ENCODE peak calls at places on chromosome 12, in ten cellular contexts. H is right atrium auricular region, I is BJ, K is tibial artery, G is cardiac muscle cell, W is upper lobe of right lung, E is A673, M is ascending aorta, Y is A549, X is RWPE2. Z is an unnamed sample.

GRCh38 chr12:50603817-50604639 is 99.2 kb downstream of the DIP2B start:
- DNase-seq in E (no peak), H (peak), X (no peak), I (no peak), G (peak), Y (no peak), W (no peak), K (peak), M (no peak), Z (no peak)

GRCh38 chr12:46160081-46160980 is 108.5 kb downstream of the SLC38A1 start:
- DNase-seq in I (peak), M (no peak), E (peak), K (peak), H (no peak), Y (no peak), X (peak), W (no peak), G (peak), Z (no peak)

GRCh38 chr12:104536841-104537240 is 80.1 kb downstream of the CHST11 start:
- DNase-seq in Y (no peak), E (no peak), H (no peak), I (no peak), G (no peak), K (no peak), M (no peak), W (no peak), X (no peak), Z (no peak)

GRCh38 chr12:105848286-105848685 is 290.5 kb downstream of the NUAK1 start:
- DNase-seq in M (no peak), X (no peak), E (no peak), G (no peak), W (no peak), I (no peak), Y (no peak), H (no peak), K (no peak), Z (no peak)

GRCh38 chr12:105674871-105675699 is 344.6 kb downstream of the C12orf75 start:
- DNase-seq in G (no peak), E (no peak), M (no peak), X (no peak), H (no peak), I (no peak), W (no peak), Y (no peak), K (no peak), Z (no peak)

GRCh38 chr12:67137256-67137655 is 131.9 kb upstream of the CAND1 start:
- DNase-seq in E (no peak), M (no peak), Y (no peak), K (no peak), H (no peak), W (no peak), I (no peak), G (no peak), X (no peak), Z (no peak)

GRCh38 chr12:104426926-104427546 is 29.7 kb upstream of the CHST11 start:
- DNase-seq in M (no peak), E (no peak), I (peak), G (no peak), Y (no peak), H (no peak), W (no peak), K (no peak), X (no peak), Z (no peak)

GRCh38 chr12:124837958-124838803 is 25.5 kb downstream of the SCARB1 start:
- DNase-seq in Y (peak), X (peak), M (no peak), H (peak), G (no peak), I (peak), W (no peak), K (peak), E (peak), Z (peak)

GRCh38 chr12:46357438-46358324 is 14.9 kb downstream of the SLC38A2 start:
- DNase-seq in I (no peak), Y (peak), W (no peak), G (no peak), M (no peak), X (no peak), E (no peak), H (no peak), K (no peak), Z (no peak)

GRCh38 chr12:121128908-121129704 is 3.6 kb upstream of the P2RX7 start:
- DNase-seq in W (peak), E (peak), M (peak), K (peak), X (no peak), G (no peak), I (no peak), Y (peak), H (peak), Z (peak)

GRCh38 chr12:59649203-59649602 is 53.4 kb downstream of the SLC16A7 start:
- DNase-seq in H (no peak), X (no peak), W (no peak), I (no peak), E (peak), Y (no peak), M (no peak), K (no peak), G (no peak), Z (no peak)

GRCh38 chr12:32240833-32241232 is 134.2 kb downstream of the BICD1 start:
- DNase-seq in K (no peak), E (no peak), I (no peak), Y (no peak), W (no peak), H (no peak), G (no peak), X (no peak), M (no peak), Z (no peak)

GRCh38 chr12:2057041-2057792 is 4.4 kb downstream of the CACNA1C start:
- DNase-seq in H (peak), W (no peak), G (peak), M (no peak), X (no peak), E (peak), K (peak), Y (peak), I (no peak), Z (no peak)

GRCh38 chr12:83641789-83642188 is 955.1 kb downstream of the TMTC2 start:
- DNase-seq in H (no peak), G (no peak), Y (no peak), K (no peak), M (no peak), W (no peak), X (no peak), E (no peak), I (no peak), Z (no peak)

GRCh38 chr12:85996280-85996679 is 122.2 kb downstream of the NTS start:
- DNase-seq in K (no peak), W (no peak), H (no peak), E (peak), M (no peak), X (no peak), G (no peak), Y (no peak), I (no peak), Z (no peak)

GRCh38 chr12:47990351-47991105 is 13.7 kb downstream of the COL2A1 start:
- DNase-seq in K (no peak), W (no peak), Y (no peak), X (no peak), E (no peak), I (no peak), H (no peak), M (no peak), G (no peak), Z (no peak)

GRCh38 chr12:77435446-77436091 is 370.2 kb upstream of the E2F7 start:
- DNase-seq in K (no peak), X (no peak), I (no peak), Y (no peak), H (no peak), W (no peak), E (no peak), M (no peak), G (peak), Z (no peak)

GRCh38 chr12:121767525-121768016 is 25.9 kb downstream of the RHOF start:
- DNase-seq in I (no peak), H (no peak), M (no peak), G (no peak), E (no peak), X (no peak), Y (no peak), W (no peak), K (peak), Z (no peak)

GRCh38 chr12:62813031-62813829 is 121.7 kb downstream of the PPM1H start:
- DNase-seq in G (peak), W (peak), E (peak), M (no peak), X (no peak), K (peak), I (no peak), Y (peak), H (peak), Z (peak)

GRCh38 chr12:106601548-106601947 is 18.7 kb downstream of the RFX4 start:
- DNase-seq in G (no peak), H (no peak), Y (no peak), K (no peak), I (no peak), E (no peak), W (no peak), X (no peak), M (no peak), Z (no peak)

GRCh38 chr12:127363392-127363791 is 903.6 kb upstream of the TMEM132C start:
- DNase-seq in M (no peak), W (no peak), K (no peak), X (no peak), G (peak), E (peak), Y (peak), H (no peak), I (no peak), Z (no peak)

GRCh38 chr12:108854055-108854452 is 3.3 kb downstream of the SSH1 start:
- DNase-seq in H (peak), E (no peak), K (peak), X (no peak), I (peak), W (no peak), Y (peak), G (no peak), M (no peak), Z (no peak)

GRCh38 chr12:97616936-97617335 is 154.3 kb downstream of the RMST start:
- DNase-seq in M (no peak), Y (no peak), I (no peak), X (no peak), W (no peak), H (no peak), E (no peak), G (no peak), K (no peak), Z (no peak)

GRCh38 chr12:110249716-110250225 is 31.3 kb upstream of the ATP2A2 start:
- DNase-seq in I (no peak), Y (peak), M (no peak), X (no peak), W (no peak), G (no peak), K (no peak), E (no peak), H (peak), Z (no peak)

GRCh38 chr12:92942905-92943304 is 13.8 kb upstream of the EEA1 start:
- DNase-seq in Y (no peak), G (no peak), W (no peak), H (no peak), M (no peak), I (peak), K (no peak), X (no peak), E (peak), Z (no peak)

GRCh38 chr12:77231548-77231947 is 166.2 kb upstream of the E2F7 start:
- DNase-seq in K (peak), M (no peak), X (no peak), I (peak), H (peak), G (no peak), E (peak), Y (no peak), W (peak), Z (peak)

GRCh38 chr12:70487440-70487839 is 121.3 kb downstream of the KCNMB4 start:
- DNase-seq in X (no peak), M (no peak), W (no peak), H (no peak), G (no peak), I (peak), Y (no peak), E (no peak), K (no peak), Z (no peak)

GRCh38 chr12:62720661-62721330 is 214.2 kb downstream of the PPM1H start:
- DNase-seq in X (no peak), I (no peak), G (no peak), K (no peak), H (no peak), Y (no peak), W (no peak), M (no peak), E (peak), Z (no peak)

GRCh38 chr12:85713368-85713767 is 122.8 kb downstream of the RASSF9 start:
- DNase-seq in I (no peak), E (no peak), G (no peak), W (no peak), X (no peak), Y (no peak), M (no peak), H (no peak), K (no peak), Z (no peak)

GRCh38 chr12:92827836-92828431 is 101.2 kb downstream of the EEA1 start:
- DNase-seq in G (peak), Y (peak), H (no peak), I (no peak), K (no peak), M (no peak), X (no peak), W (no peak), E (peak), Z (no peak)

GRCh38 chr12:68951652-68952051 is 18.7 kb upstream of the CPM start:
- DNase-seq in W (no peak), G (no peak), E (no peak), Y (no peak), X (no peak), M (no peak), H (no peak), I (no peak), K (peak), Z (no peak)

GRCh38 chr12:107336705-107337104 is 243.4 kb upstream of the CRY1 start:
- DNase-seq in M (no peak), H (no peak), E (no peak), X (no peak), I (no peak), K (no peak), W (no peak), Y (no peak), G (no peak), Z (no peak)

GRCh38 chr12:23895792-23896218 is 53.7 kb downstream of the SOX5 start:
- DNase-seq in G (no peak), E (no peak), M (no peak), W (no peak), H (no peak), I (no peak), X (no peak), Y (no peak), K (no peak), Z (no peak)

GRCh38 chr12:29569392-29569791 is 71.9 kb upstream of the OVCH1 start:
- DNase-seq in E (no peak), I (no peak), Y (no peak), X (no peak), M (no peak), H (no peak), W (no peak), G (no peak), K (no peak), Z (no peak)

DNA sequence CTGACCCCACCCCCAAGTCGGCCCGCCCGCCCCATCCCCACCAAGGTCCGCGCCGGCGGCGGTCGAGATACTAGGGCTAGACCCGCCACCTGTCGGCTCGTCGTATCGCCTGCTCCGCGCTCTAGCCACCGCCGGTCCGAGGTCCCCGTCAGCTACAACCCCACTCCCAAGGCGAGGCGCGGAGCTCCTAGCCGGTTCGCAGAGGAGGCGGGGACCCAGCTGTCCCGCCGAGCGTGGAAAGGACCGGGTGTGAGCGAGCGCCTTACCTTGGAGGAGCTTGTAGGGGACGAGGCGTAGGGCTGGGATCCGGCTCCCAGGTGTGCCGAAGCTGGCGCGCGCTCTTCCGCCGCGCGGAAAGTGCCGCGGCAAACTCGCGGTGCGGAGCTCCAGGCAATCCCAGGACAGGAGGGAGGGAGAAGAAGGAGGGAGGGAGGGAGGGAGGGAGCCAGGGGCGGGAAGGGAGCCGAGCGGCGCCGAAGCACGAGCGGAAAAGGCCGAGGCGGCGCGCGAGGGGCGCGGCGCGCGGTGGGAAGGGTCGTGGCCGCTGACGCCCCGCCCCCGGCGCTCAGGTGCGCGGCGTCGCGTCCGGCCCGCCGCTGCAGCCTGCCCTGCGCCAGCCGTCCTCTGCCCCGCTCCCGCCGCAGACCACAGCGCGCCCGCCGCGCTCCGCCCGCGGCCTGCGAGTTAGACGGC is at the start of gene PAWR:
- DNase-seq in Y (peak), W (peak), E (peak), K (peak), H (no peak), X (peak), M (no peak), G (peak), I (no peak), Z (peak)
- TF ChIP-seq CTCF in Y (peak), W (peak), E (peak), K (no peak), H (peak), X (peak), M (peak), G (no peak), I (peak), Z (no peak)

GRCh38 chr12:75437564-75437963 is 43.0 kb upstream of the GLIPR1 start:
- DNase-seq in Y (peak), K (no peak), I (no peak), G (no peak), W (no peak), E (peak), M (no peak), X (no peak), H (no peak), Z (no peak)
- TF ChIP-seq CTCF in Y (no peak), K (no peak), I (peak), G (peak), W (peak), E (peak), M (no peak), X (no peak), H (no peak), Z (no peak)

DNA sequence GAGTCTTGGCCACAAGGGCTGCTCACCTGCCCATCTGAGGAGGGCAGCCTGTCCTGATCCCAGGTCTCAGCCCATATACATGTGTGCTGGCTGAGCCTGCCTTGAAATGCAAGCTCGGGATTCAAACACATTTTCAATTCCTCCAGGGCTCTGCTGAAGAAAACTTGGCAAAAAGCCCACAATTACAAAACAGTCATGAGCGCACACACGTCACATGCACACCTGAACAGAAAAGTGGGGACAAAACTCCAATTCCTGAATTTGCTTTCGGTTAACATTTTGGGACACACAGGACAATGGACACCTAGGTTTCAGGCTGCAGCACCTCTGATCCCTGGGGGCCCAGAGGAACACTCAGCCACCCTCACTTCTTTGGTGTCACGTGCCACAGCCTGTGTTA is 113.9 kb downstream of the RBM19 start:
- DNase-seq in H (no peak), G (no peak), E (no peak), K (no peak), W (no peak), X (no peak), M (no peak), I (no peak), Y (no peak), Z (no peak)
- TF ChIP-seq CTCF in H (no peak), G (no peak), E (no peak), K (no peak), W (no peak), X (no peak), M (no peak), I (no peak), Y (no peak), Z (no peak)

DNA sequence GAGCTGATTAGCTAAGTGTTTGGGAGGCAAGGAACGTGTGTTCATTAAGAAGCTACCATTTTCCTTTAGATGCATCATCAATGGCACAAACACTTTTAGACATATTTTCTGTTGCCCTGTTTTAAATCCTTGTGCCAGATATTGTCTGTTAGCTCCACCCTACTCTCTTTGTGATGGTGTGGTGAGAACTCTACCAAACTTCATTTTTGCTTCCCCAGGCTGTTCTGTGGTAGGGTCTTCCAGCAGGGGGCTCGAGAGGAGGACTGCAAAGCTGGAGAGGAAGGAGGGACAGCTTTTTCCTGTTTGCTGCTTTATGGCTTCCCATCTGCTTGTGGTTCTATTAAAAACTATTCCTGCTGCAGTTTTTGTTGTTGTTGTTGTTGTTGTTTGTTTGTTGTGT is 23.8 kb upstream of the STRAP start:
- DNase-seq in Y (no peak), H (no peak), I (no peak), M (no peak), K (no peak), G (peak), E (peak), X (no peak), W (no peak), Z (no peak)
- TF ChIP-seq CTCF in Y (peak), H (no peak), I (no peak), M (no peak), K (no peak), G (peak), E (peak), X (no peak), W (no peak), Z (no peak)

DNA sequence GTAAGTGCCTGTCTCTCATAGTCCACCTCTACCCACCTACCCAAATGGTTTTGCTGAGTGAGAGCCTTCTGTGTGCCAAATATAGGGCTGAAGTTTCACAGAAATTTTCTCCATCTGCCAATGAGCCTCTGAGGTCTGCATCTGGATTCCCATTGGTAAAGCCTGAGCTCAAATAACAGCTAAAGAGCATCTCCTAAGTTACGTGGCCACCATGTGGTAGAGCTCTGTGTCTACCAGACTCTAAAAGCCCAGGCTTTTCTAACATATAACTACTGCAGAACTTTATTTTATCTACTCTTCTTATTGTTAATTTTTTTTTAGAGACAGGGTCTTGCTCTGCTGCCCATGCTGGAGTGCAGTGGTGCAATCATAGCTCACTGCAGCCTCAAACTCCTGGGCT is 16.0 kb downstream of the AMDHD1 start:
- DNase-seq in K (no peak), E (peak), I (no peak), G (peak), W (no peak), X (no peak), H (no peak), M (no peak), Y (peak), Z (no peak)
- TF ChIP-seq CTCF in K (no peak), E (peak), I (peak), G (no peak), W (no peak), X (peak), H (no peak), M (no peak), Y (peak), Z (no peak)

GRCh38 chr12:26767116-26767515 is 65.9 kb downstream of the ITPR2 start:
- DNase-seq in W (no peak), G (no peak), K (no peak), I (no peak), E (no peak), H (no peak), X (no peak), M (no peak), Y (no peak), Z (no peak)
- TF ChIP-seq CTCF in W (no peak), G (no peak), K (no peak), I (no peak), E (no peak), H (no peak), X (no peak), M (no peak), Y (no peak), Z (no peak)

GRCh38 chr12:57693659-57694458 is at the start of gene OS9:
- DNase-seq in Y (peak), M (peak), H (peak), E (peak), X (peak), G (peak), K (peak), W (peak), I (peak), Z (peak)
- TF ChIP-seq CTCF in Y (peak), M (peak), H (peak), E (peak), X (peak), G (peak), K (peak), W (peak), I (peak), Z (peak)

GRCh38 chr12:114625294-114625851 is 58.6 kb downstream of the TBX3 start:
- DNase-seq in X (no peak), I (peak), G (peak), H (no peak), Y (peak), K (no peak), E (peak), W (no peak), M (no peak), Z (no peak)
- TF ChIP-seq CTCF in X (peak), I (peak), G (peak), H (peak), Y (peak), K (no peak), E (peak), W (peak), M (peak), Z (no peak)

GRCh38 chr12:90274407-90274806 is 565.8 kb upstream of the ATP2B1 start:
- DNase-seq in W (no peak), I (no peak), G (no peak), E (no peak), H (no peak), K (no peak), M (no peak), Y (no peak), X (no peak), Z (no peak)
- TF ChIP-seq CTCF in W (no peak), I (no peak), G (no peak), E (peak), H (no peak), K (no peak), M (no peak), Y (no peak), X (no peak), Z (no peak)

Z was measured in omental fat pad.